ENCODE peak calls at places on chromosome 13, in nine cellular contexts. G, Y, M, W, Q, H, T, A and C are unnamed samples.

GRCh38 chr13:102825921-102826706 is 19.7 kb upstream of the ERCC5 start:
- DNase-seq in G (peak), Y (no peak), M (no peak), W (no peak), Q (no peak), H (no peak), T (no peak), A (no peak), C (no peak)

GRCh38 chr13:50543767-50544166 is 299.7 kb downstream of the DLEU7 start:
- DNase-seq in G (peak), Y (no peak), M (no peak), W (no peak), Q (no peak), H (no peak), T (no peak), A (no peak), C (no peak)

GRCh38 chr13:30647824-30648521 is 30.3 kb downstream of the USPL1 start:
- DNase-seq in G (no peak), Y (no peak), M (no peak), W (no peak), Q (no peak), H (no peak), T (no peak), A (peak), C (no peak)

GRCh38 chr13:21006141-21007005 is 55.0 kb downstream of the LATS2 start:
- DNase-seq in G (no peak), Y (no peak), M (no peak), W (no peak), Q (no peak), H (no peak), T (no peak), A (no peak), C (no peak)

GRCh38 chr13:35984776-35985453 is 146.3 kb downstream of the DCLK1 start:
- DNase-seq in G (no peak), Y (no peak), M (no peak), W (no peak), Q (no peak), H (no peak), T (no peak), A (no peak), C (no peak)

GRCh38 chr13:44651209-44651608 is 75.1 kb upstream of the TSC22D1 start:
- DNase-seq in G (peak), Y (no peak), M (no peak), W (no peak), Q (no peak), H (no peak), T (no peak), A (no peak), C (no peak)

GRCh38 chr13:44191504-44192171 is 182.0 kb upstream of the SERP2 start:
- DNase-seq in G (peak), Y (no peak), M (no peak), W (no peak), Q (no peak), H (peak), T (peak), A (peak), C (peak)

GRCh38 chr13:98207411-98207810 is 30.3 kb upstream of the RNF113B start:
- DNase-seq in G (peak), Y (no peak), M (no peak), W (no peak), Q (no peak), H (no peak), T (no peak), A (no peak), C (no peak)

GRCh38 chr13:76454991-76455390 is 431.2 kb downstream of the KCTD12 start:
- DNase-seq in G (no peak), Y (no peak), M (no peak), W (no peak), Q (no peak), H (no peak), T (no peak), A (no peak), C (no peak)

GRCh38 chr13:39612023-39612637 is 9.1 kb upstream of the LHFPL6 start:
- DNase-seq in G (peak), Y (no peak), M (peak), W (no peak), Q (peak), H (peak), T (peak), A (peak), C (peak)

GRCh38 chr13:32261567-32261966 is 53.6 kb downstream of the ZAR1L start:
- DNase-seq in G (peak), Y (no peak), M (no peak), W (no peak), Q (no peak), H (no peak), T (no peak), A (no peak), C (no peak)

GRCh38 chr13:29454931-29455481 is 140.5 kb downstream of the SLC7A1 start:
- DNase-seq in G (peak), Y (no peak), M (no peak), W (no peak), Q (no peak), H (no peak), T (no peak), A (peak), C (peak)

GRCh38 chr13:66845393-66845792 is 384.7 kb downstream of the PCDH9 start:
- DNase-seq in G (no peak), Y (no peak), M (no peak), W (no peak), Q (no peak), H (no peak), T (no peak), A (no peak), C (no peak)

GRCh38 chr13:100440756-100441421 is 147.7 kb downstream of the GGACT start:
- DNase-seq in G (peak), Y (no peak), M (no peak), W (no peak), Q (no peak), H (no peak), T (no peak), A (no peak), C (peak)

GRCh38 chr13:110520431-110521295 is 40.9 kb downstream of the RAB20 start:
- DNase-seq in G (peak), Y (no peak), M (no peak), W (no peak), Q (no peak), H (no peak), T (no peak), A (no peak), C (no peak)

GRCh38 chr13:75271851-75272250 is 210.1 kb downstream of the TBC1D4 start:
- DNase-seq in G (peak), Y (no peak), M (no peak), W (no peak), Q (no peak), H (no peak), T (no peak), A (no peak), C (no peak)

GRCh38 chr13:74869846-74870245 is 612.1 kb downstream of the TBC1D4 start:
- DNase-seq in G (peak), Y (no peak), M (no peak), W (no peak), Q (no peak), H (no peak), T (no peak), A (no peak), C (no peak)

GRCh38 chr13:41931337-41931736 is 29.6 kb downstream of the VWA8 start:
- DNase-seq in G (peak), Y (no peak), M (no peak), W (no peak), Q (no peak), H (no peak), T (no peak), A (no peak), C (no peak)

GRCh38 chr13:66397133-66397532 is 833.0 kb downstream of the PCDH9 start:
- DNase-seq in G (no peak), Y (no peak), M (no peak), W (no peak), Q (no peak), H (no peak), T (no peak), A (no peak), C (no peak)

GRCh38 chr13:69704311-69704710 is 403.3 kb upstream of the ATXN8OS start:
- DNase-seq in G (no peak), Y (no peak), M (no peak), W (no peak), Q (no peak), H (no peak), T (no peak), A (no peak), C (no peak)

GRCh38 chr13:87677334-87678234 is 6.4 kb downstream of the SLITRK5 start:
- DNase-seq in G (no peak), Y (no peak), M (no peak), W (no peak), Q (no peak), H (no peak), T (no peak), A (no peak), C (peak)

GRCh38 chr13:26646603-26647002 is 89.1 kb downstream of the WASF3 start:
- DNase-seq in G (no peak), Y (no peak), M (no peak), W (no peak), Q (no peak), H (no peak), T (no peak), A (no peak), C (no peak)

GRCh38 chr13:48184260-48184659 is 48.7 kb upstream of the ITM2B start:
- DNase-seq in G (no peak), Y (no peak), M (no peak), W (no peak), Q (no peak), H (no peak), T (no peak), A (no peak), C (no peak)

GRCh38 chr13:45178349-45179142 is 22.3 kb downstream of the KCTD4 start:
- DNase-seq in G (peak), Y (no peak), M (no peak), W (no peak), Q (no peak), H (no peak), T (no peak), A (no peak), C (peak)